ENCODE peak calls at places on chromosome 13, in six cellular contexts. H, D, S, U, F and Z are unnamed samples.

GRCh38 chr13:40536443-40537113 is 129.9 kb downstream of the FOXO1 start:
- DNase-seq in H (peak; percentile 30), D (no peak), S (no peak), U (no peak), F (no peak), Z (no peak)

GRCh38 chr13:41645313-41645712 is 188.0 kb downstream of the RGCC start:
- DNase-seq in H (peak; percentile 15), D (no peak), S (no peak), U (peak; percentile 80), F (no peak), Z (no peak)

GRCh38 chr13:52136763-52137162 is 7.9 kb upstream of the NEK5 start:
- DNase-seq in H (no peak), D (no peak), S (no peak), U (no peak), F (no peak), Z (no peak)

GRCh38 chr13:43495732-43496131 is 291.0 kb downstream of the ENOX1 start:
- DNase-seq in H (no peak), D (no peak), S (no peak), U (no peak), F (no peak), Z (no peak)

GRCh38 chr13:29454931-29455481 is 140.5 kb downstream of the SLC7A1 start:
- DNase-seq in H (peak; percentile 24), D (no peak), S (no peak), U (no peak), F (peak; percentile 44), Z (no peak)

GRCh38 chr13:106493569-106493968 is 41.9 kb downstream of the EFNB2 start:
- DNase-seq in H (no peak), D (no peak), S (no peak), U (no peak), F (no peak), Z (no peak)

GRCh38 chr13:102033719-102034446 is 368.0 kb downstream of the FGF14 start:
- DNase-seq in H (no peak), D (peak; percentile 58), S (peak; percentile 54), U (no peak), F (no peak), Z (no peak)

GRCh38 chr13:41981961-41982723 is 21.2 kb upstream of the VWA8 start:
- DNase-seq in H (no peak), D (no peak), S (no peak), U (no peak), F (no peak), Z (no peak)

GRCh38 chr13:79674765-79675515 is 194.0 kb downstream of the NDFIP2 start:
- DNase-seq in H (no peak), D (no peak), S (no peak), U (no peak), F (no peak), Z (no peak)

GRCh38 chr13:91690944-91691343 is 292.5 kb downstream of the GPC5 start:
- DNase-seq in H (no peak), D (no peak), S (no peak), U (no peak), F (no peak), Z (no peak)

GRCh38 chr13:99972190-99972731 is 694 bp upstream of the ZIC5 start:
- DNase-seq in H (peak; percentile 20), D (no peak), S (no peak), U (no peak), F (peak; percentile 25), Z (no peak)

GRCh38 chr13:20197361-20197834 is 4.7 kb upstream of the GJB2 start:
- DNase-seq in H (peak; percentile 31), D (peak; percentile 61), S (peak; percentile 31), U (peak; percentile 62), F (no peak), Z (no peak)

GRCh38 chr13:44218501-44219240 is 155.0 kb upstream of the SERP2 start:
- DNase-seq in H (no peak), D (peak; percentile 18), S (peak; percentile 25), U (peak; percentile 50), F (no peak), Z (no peak)

GRCh38 chr13:70932511-70932910 is 824.3 kb upstream of the KLHL1 start:
- DNase-seq in H (no peak), D (no peak), S (no peak), U (no peak), F (no peak), Z (no peak)

GRCh38 chr13:73228546-73228945 is 169.7 kb downstream of the KLF5 start:
- DNase-seq in H (peak; percentile 12), D (no peak), S (no peak), U (peak; percentile 39), F (no peak), Z (no peak)

GRCh38 chr13:59392328-59392727 is 771.4 kb downstream of the DIAPH3 start:
- DNase-seq in H (no peak), D (no peak), S (no peak), U (no peak), F (no peak), Z (no peak)